ENCODE peak calls at places on chromosome 18, in ten cellular contexts. One of them, this sample, is unnamed.

GRCh38 chr18:49866680-49867079 is 53.3 kb upstream of the ACAA2 start:
- DNase-seq in frontal cortex: no peak
- DNase-seq in NCI-H2029: no peak
- DNase-seq in T47D: no peak
- DNase-seq in activated T-cell treated with anti-CD3 and anti-CD28 coated beads for 1 hour: no peak
- DNase-seq in M059J: no peak
- DNase-seq in SW 1271: no peak
- DNase-seq in Kasumi-1: no peak
- DNase-seq in lower lobe of right lung: no peak
- DNase-seq in heart left ventricle: no peak
- DNase-seq in this sample: no peak

GRCh38 chr18:45119888-45120287 is 439.2 kb downstream of the SETBP1 start:
- DNase-seq in frontal cortex: no peak
- DNase-seq in heart left ventricle: no peak
- DNase-seq in M059J: no peak
- DNase-seq in SW 1271: no peak
- DNase-seq in activated T-cell treated with anti-CD3 and anti-CD28 coated beads for 1 hour: no peak
- DNase-seq in NCI-H2029: no peak
- DNase-seq in T47D: no peak
- DNase-seq in Kasumi-1: no peak
- DNase-seq in lower lobe of right lung: no peak
- DNase-seq in this sample: no peak

GRCh38 chr18:44852818-44853217 is 172.1 kb downstream of the SETBP1 start:
- DNase-seq in T47D: no peak
- DNase-seq in heart left ventricle: no peak
- DNase-seq in lower lobe of right lung: no peak
- DNase-seq in frontal cortex: no peak
- DNase-seq in M059J: peak
- DNase-seq in NCI-H2029: peak
- DNase-seq in SW 1271: no peak
- DNase-seq in Kasumi-1: no peak
- DNase-seq in activated T-cell treated with anti-CD3 and anti-CD28 coated beads for 1 hour: no peak
- DNase-seq in this sample: no peak

GRCh38 chr18:59784694-59785093 is 87.5 kb upstream of the CCBE1 start:
- DNase-seq in Kasumi-1: no peak
- DNase-seq in M059J: no peak
- DNase-seq in NCI-H2029: no peak
- DNase-seq in SW 1271: no peak
- DNase-seq in T47D: no peak
- DNase-seq in lower lobe of right lung: no peak
- DNase-seq in heart left ventricle: no peak
- DNase-seq in activated T-cell treated with anti-CD3 and anti-CD28 coated beads for 1 hour: no peak
- DNase-seq in frontal cortex: no peak
- DNase-seq in this sample: no peak

GRCh38 chr18:46067431-46068007 is 4.5 kb downstream of the PSTPIP2 start:
- DNase-seq in heart left ventricle: no peak
- DNase-seq in Kasumi-1: no peak
- DNase-seq in activated T-cell treated with anti-CD3 and anti-CD28 coated beads for 1 hour: no peak
- DNase-seq in M059J: peak
- DNase-seq in lower lobe of right lung: no peak
- DNase-seq in T47D: no peak
- DNase-seq in frontal cortex: no peak
- DNase-seq in NCI-H2029: peak
- DNase-seq in SW 1271: no peak
- DNase-seq in this sample: no peak

GRCh38 chr18:79105455-79105854 is 36.3 kb downstream of the ATP9B start:
- DNase-seq in Kasumi-1: no peak
- DNase-seq in activated T-cell treated with anti-CD3 and anti-CD28 coated beads for 1 hour: no peak
- DNase-seq in M059J: no peak
- DNase-seq in frontal cortex: no peak
- DNase-seq in lower lobe of right lung: no peak
- DNase-seq in SW 1271: no peak
- DNase-seq in heart left ventricle: no peak
- DNase-seq in T47D: no peak
- DNase-seq in NCI-H2029: no peak
- DNase-seq in this sample: no peak

GRCh38 chr18:49510393-49511115 is 23.5 kb upstream of the C18orf32 start:
- DNase-seq in lower lobe of right lung: no peak
- DNase-seq in SW 1271: peak
- DNase-seq in heart left ventricle: peak
- DNase-seq in NCI-H2029: peak
- DNase-seq in frontal cortex: peak
- DNase-seq in T47D: peak
- DNase-seq in Kasumi-1: peak
- DNase-seq in activated T-cell treated with anti-CD3 and anti-CD28 coated beads for 1 hour: peak
- DNase-seq in M059J: peak
- DNase-seq in this sample: no peak

GRCh38 chr18:40365526-40365925 is 1589.5 kb upstream of the PIK3C3 start:
- DNase-seq in M059J: no peak
- DNase-seq in lower lobe of right lung: no peak
- DNase-seq in heart left ventricle: no peak
- DNase-seq in SW 1271: no peak
- DNase-seq in NCI-H2029: no peak
- DNase-seq in Kasumi-1: no peak
- DNase-seq in activated T-cell treated with anti-CD3 and anti-CD28 coated beads for 1 hour: no peak
- DNase-seq in T47D: no peak
- DNase-seq in frontal cortex: no peak
- DNase-seq in this sample: no peak

GRCh38 chr18:36441426-36441870 is 143.9 kb downstream of the FHOD3 start:
- DNase-seq in lower lobe of right lung: no peak
- DNase-seq in T47D: no peak
- DNase-seq in frontal cortex: no peak
- DNase-seq in Kasumi-1: no peak
- DNase-seq in activated T-cell treated with anti-CD3 and anti-CD28 coated beads for 1 hour: no peak
- DNase-seq in M059J: peak
- DNase-seq in NCI-H2029: no peak
- DNase-seq in SW 1271: no peak
- DNase-seq in heart left ventricle: no peak
- DNase-seq in this sample: no peak

GRCh38 chr18:55833543-55833942 is 245.6 kb upstream of the TCF4 start:
- DNase-seq in heart left ventricle: no peak
- DNase-seq in NCI-H2029: no peak
- DNase-seq in lower lobe of right lung: no peak
- DNase-seq in T47D: no peak
- DNase-seq in M059J: peak
- DNase-seq in frontal cortex: no peak
- DNase-seq in SW 1271: peak
- DNase-seq in Kasumi-1: no peak
- DNase-seq in activated T-cell treated with anti-CD3 and anti-CD28 coated beads for 1 hour: no peak
- DNase-seq in this sample: no peak

GRCh38 chr18:9631814-9632496 is 17.6 kb upstream of the PPP4R1 start:
- DNase-seq in Kasumi-1: no peak
- DNase-seq in frontal cortex: no peak
- DNase-seq in SW 1271: no peak
- DNase-seq in NCI-H2029: no peak
- DNase-seq in lower lobe of right lung: no peak
- DNase-seq in T47D: no peak
- DNase-seq in heart left ventricle: no peak
- DNase-seq in activated T-cell treated with anti-CD3 and anti-CD28 coated beads for 1 hour: no peak
- DNase-seq in M059J: peak
- DNase-seq in this sample: no peak

GRCh38 chr18:74994502-74995403 is 214.2 kb downstream of the PTGR3 start:
- DNase-seq in T47D: no peak
- DNase-seq in heart left ventricle: peak
- DNase-seq in SW 1271: peak
- DNase-seq in Kasumi-1: peak
- DNase-seq in NCI-H2029: no peak
- DNase-seq in lower lobe of right lung: no peak
- DNase-seq in M059J: no peak
- DNase-seq in frontal cortex: no peak
- DNase-seq in activated T-cell treated with anti-CD3 and anti-CD28 coated beads for 1 hour: no peak
- DNase-seq in this sample: no peak

GRCh38 chr18:25326231-25327042 is 25.5 kb downstream of the ZNF521 start:
- DNase-seq in activated T-cell treated with anti-CD3 and anti-CD28 coated beads for 1 hour: no peak
- DNase-seq in lower lobe of right lung: no peak
- DNase-seq in heart left ventricle: no peak
- DNase-seq in T47D: no peak
- DNase-seq in Kasumi-1: no peak
- DNase-seq in M059J: no peak
- DNase-seq in NCI-H2029: no peak
- DNase-seq in frontal cortex: no peak
- DNase-seq in SW 1271: no peak
- DNase-seq in this sample: no peak

GRCh38 chr18:25737710-25738251 is 352.6 kb downstream of the SS18 start:
- DNase-seq in Kasumi-1: no peak
- DNase-seq in lower lobe of right lung: no peak
- DNase-seq in M059J: peak
- DNase-seq in frontal cortex: peak
- DNase-seq in SW 1271: no peak
- DNase-seq in activated T-cell treated with anti-CD3 and anti-CD28 coated beads for 1 hour: no peak
- DNase-seq in NCI-H2029: no peak
- DNase-seq in heart left ventricle: no peak
- DNase-seq in T47D: no peak
- DNase-seq in this sample: no peak

GRCh38 chr18:37668971-37669747 is 103.6 kb upstream of the CELF4 start:
- DNase-seq in activated T-cell treated with anti-CD3 and anti-CD28 coated beads for 1 hour: no peak
- DNase-seq in frontal cortex: peak
- DNase-seq in NCI-H2029: peak
- DNase-seq in Kasumi-1: no peak
- DNase-seq in heart left ventricle: no peak
- DNase-seq in SW 1271: no peak
- DNase-seq in M059J: peak
- DNase-seq in lower lobe of right lung: no peak
- DNase-seq in T47D: no peak
- DNase-seq in this sample: no peak

GRCh38 chr18:23528580-23529472 is 25.5 kb downstream of the RMC1 start:
- DNase-seq in SW 1271: no peak
- DNase-seq in activated T-cell treated with anti-CD3 and anti-CD28 coated beads for 1 hour: no peak
- DNase-seq in lower lobe of right lung: peak
- DNase-seq in NCI-H2029: no peak
- DNase-seq in Kasumi-1: no peak
- DNase-seq in M059J: peak
- DNase-seq in heart left ventricle: peak
- DNase-seq in T47D: no peak
- DNase-seq in frontal cortex: no peak
- DNase-seq in this sample: no peak

GRCh38 chr18:9535430-9535972 is 60.2 kb downstream of the RALBP1 start:
- DNase-seq in SW 1271: no peak
- DNase-seq in activated T-cell treated with anti-CD3 and anti-CD28 coated beads for 1 hour: no peak
- DNase-seq in frontal cortex: no peak
- DNase-seq in Kasumi-1: no peak
- DNase-seq in NCI-H2029: no peak
- DNase-seq in M059J: no peak
- DNase-seq in lower lobe of right lung: no peak
- DNase-seq in heart left ventricle: no peak
- DNase-seq in T47D: peak
- DNase-seq in this sample: no peak

GRCh38 chr18:62033207-62033606 is 140.4 kb upstream of the RNF152 start:
- DNase-seq in SW 1271: no peak
- DNase-seq in NCI-H2029: no peak
- DNase-seq in M059J: no peak
- DNase-seq in frontal cortex: no peak
- DNase-seq in lower lobe of right lung: no peak
- DNase-seq in heart left ventricle: no peak
- DNase-seq in T47D: no peak
- DNase-seq in Kasumi-1: no peak
- DNase-seq in activated T-cell treated with anti-CD3 and anti-CD28 coated beads for 1 hour: no peak
- DNase-seq in this sample: no peak

GRCh38 chr18:8455661-8456614 is 153.3 kb upstream of the RAB12 start:
- DNase-seq in M059J: no peak
- DNase-seq in SW 1271: no peak
- DNase-seq in NCI-H2029: peak
- DNase-seq in Kasumi-1: no peak
- DNase-seq in frontal cortex: no peak
- DNase-seq in T47D: no peak
- DNase-seq in lower lobe of right lung: no peak
- DNase-seq in heart left ventricle: no peak
- DNase-seq in activated T-cell treated with anti-CD3 and anti-CD28 coated beads for 1 hour: no peak
- DNase-seq in this sample: no peak

GRCh38 chr18:48256848-48257247 is 152.3 kb downstream of the ZBTB7C start:
- DNase-seq in heart left ventricle: no peak
- DNase-seq in frontal cortex: no peak
- DNase-seq in M059J: no peak
- DNase-seq in lower lobe of right lung: no peak
- DNase-seq in SW 1271: no peak
- DNase-seq in activated T-cell treated with anti-CD3 and anti-CD28 coated beads for 1 hour: no peak
- DNase-seq in NCI-H2029: no peak
- DNase-seq in Kasumi-1: no peak
- DNase-seq in T47D: no peak
- DNase-seq in this sample: no peak

GRCh38 chr18:59067873-59068272 is 71.8 kb upstream of the SEC11C start:
- DNase-seq in activated T-cell treated with anti-CD3 and anti-CD28 coated beads for 1 hour: no peak
- DNase-seq in frontal cortex: no peak
- DNase-seq in lower lobe of right lung: no peak
- DNase-seq in NCI-H2029: no peak
- DNase-seq in Kasumi-1: no peak
- DNase-seq in SW 1271: no peak
- DNase-seq in M059J: peak
- DNase-seq in T47D: no peak
- DNase-seq in heart left ventricle: no peak
- DNase-seq in this sample: no peak

GRCh38 chr18:41745166-41746049 is 209.6 kb upstream of the PIK3C3 start:
- DNase-seq in frontal cortex: peak
- DNase-seq in NCI-H2029: peak
- DNase-seq in heart left ventricle: peak
- DNase-seq in activated T-cell treated with anti-CD3 and anti-CD28 coated beads for 1 hour: no peak
- DNase-seq in M059J: peak
- DNase-seq in SW 1271: peak
- DNase-seq in T47D: peak
- DNase-seq in Kasumi-1: peak
- DNase-seq in lower lobe of right lung: no peak
- DNase-seq in this sample: no peak

GRCh38 chr18:31876707-31877106 is 66.2 kb downstream of the TRAPPC8 start:
- DNase-seq in Kasumi-1: no peak
- DNase-seq in activated T-cell treated with anti-CD3 and anti-CD28 coated beads for 1 hour: no peak
- DNase-seq in heart left ventricle: no peak
- DNase-seq in T47D: no peak
- DNase-seq in M059J: peak
- DNase-seq in SW 1271: peak
- DNase-seq in lower lobe of right lung: no peak
- DNase-seq in frontal cortex: no peak
- DNase-seq in NCI-H2029: no peak
- DNase-seq in this sample: no peak

GRCh38 chr18:49591271-49591670 is 29.4 kb downstream of the LIPG start:
- DNase-seq in heart left ventricle: no peak
- DNase-seq in activated T-cell treated with anti-CD3 and anti-CD28 coated beads for 1 hour: no peak
- DNase-seq in Kasumi-1: no peak
- DNase-seq in frontal cortex: no peak
- DNase-seq in lower lobe of right lung: no peak
- DNase-seq in NCI-H2029: no peak
- DNase-seq in M059J: no peak
- DNase-seq in T47D: no peak
- DNase-seq in SW 1271: no peak
- DNase-seq in this sample: no peak

GRCh38 chr18:58768293-58768974 is 96.2 kb upstream of the ZNF532 start:
- DNase-seq in NCI-H2029: peak
- DNase-seq in activated T-cell treated with anti-CD3 and anti-CD28 coated beads for 1 hour: peak
- DNase-seq in frontal cortex: peak
- DNase-seq in lower lobe of right lung: peak
- DNase-seq in heart left ventricle: peak
- DNase-seq in T47D: peak
- DNase-seq in Kasumi-1: peak
- DNase-seq in M059J: peak
- DNase-seq in SW 1271: no peak
- DNase-seq in this sample: peak

GRCh38 chr18:34661464-34662087 is 48.5 kb upstream of the DTNA start:
- DNase-seq in frontal cortex: peak
- DNase-seq in Kasumi-1: peak
- DNase-seq in SW 1271: no peak
- DNase-seq in T47D: peak
- DNase-seq in activated T-cell treated with anti-CD3 and anti-CD28 coated beads for 1 hour: no peak
- DNase-seq in M059J: peak
- DNase-seq in lower lobe of right lung: no peak
- DNase-seq in NCI-H2029: no peak
- DNase-seq in heart left ventricle: no peak
- DNase-seq in this sample: no peak

GRCh38 chr18:70621710-70622109 is 332.9 kb downstream of the SOCS6 start:
- DNase-seq in NCI-H2029: no peak
- DNase-seq in T47D: no peak
- DNase-seq in frontal cortex: no peak
- DNase-seq in activated T-cell treated with anti-CD3 and anti-CD28 coated beads for 1 hour: peak
- DNase-seq in Kasumi-1: peak
- DNase-seq in heart left ventricle: no peak
- DNase-seq in lower lobe of right lung: no peak
- DNase-seq in M059J: no peak
- DNase-seq in SW 1271: no peak
- DNase-seq in this sample: no peak